ENCODE peak calls at places on chromosome 6, in four cellular contexts. I is CD4-positive, CD25-positive, alpha-beta regulatory T cell; Z is HT1080; T is SK-N-DZ. C is an unnamed sample.
A peak's percentile ranks its signal among the peaks of the same experiment; 100 is the strongest.

GRCh38 chr6:144150673-144151009 is 324 bp downstream of the STX11 start:
- DNase-seq in I (no peak), Z (peak; percentile 24), T (no peak), C (peak; percentile 13)

GRCh38 chr6:65259080-65259479 is 447.9 kb downstream of the EYS start:
- DNase-seq in I (no peak), Z (peak; percentile 53), T (peak; percentile 4), C (peak; percentile 42)

GRCh38 chr6:3157151-3157933 is at the start of gene TUBB2A:
- DNase-seq in I (peak; percentile 91), Z (peak; percentile 71), T (peak; percentile 71), C (peak; percentile 81)

GRCh38 chr6:11848252-11848651 is 69.6 kb upstream of the ADTRP start:
- DNase-seq in I (no peak), Z (no peak), T (no peak), C (no peak)

GRCh38 chr6:105896821-105897095 is 189.4 kb upstream of the PRDM1 start:
- DNase-seq in I (no peak), Z (no peak), T (no peak), C (peak; percentile 50)

GRCh38 chr6:32223258-32224235 is at the start of gene NOTCH4:
- DNase-seq in I (no peak), Z (no peak), T (no peak), C (no peak)

GRCh38 chr6:38264605-38265004 is 375.1 kb downstream of the BTBD9 start:
- DNase-seq in I (no peak), Z (no peak), T (no peak), C (no peak)

GRCh38 chr6:70846207-70846835 is 110.5 kb downstream of the B3GAT2 start:
- DNase-seq in I (no peak), Z (no peak), T (no peak), C (no peak)

GRCh38 chr6:79947191-79948173 is at the start of gene ELOVL4:
- DNase-seq in I (peak; percentile 15), Z (peak; percentile 18), T (peak; percentile 89), C (peak; percentile 77)

GRCh38 chr6:10406556-10406955 is 8.3 kb downstream of the TFAP2A start:
- DNase-seq in I (no peak), Z (no peak), T (no peak), C (peak; percentile 59)

GRCh38 chr6:110342759-110343158 is 15.4 kb downstream of the METTL24 start:
- DNase-seq in I (no peak), Z (no peak), T (no peak), C (peak; percentile 23)